ENCODE peak calls at places on chromosomes 11 and 22, in seven cellular contexts. D is activated naive CD8-positive, alpha-beta T cell treated with anti-CD3 and anti-CD28 coated beads for 36 hours; Z is sigmoid colon; P is ACHN; H is kidney epithelial cell; X is NAMALWA; J is stimulated activated CD4-positive, alpha-beta T cell treated with anti-CD3 and anti-CD28 coated beads, TNF-alpha, amount 100 ng/mL, for 1 hour. K is an unnamed sample.

GRCh38 chr11:12284321-12285050 is 92.9 kb upstream of the PARVA start:
- DNase-seq in D (no peak), Z (no peak), P (no peak), H (no peak), X (no peak), J (no peak), K (no peak)

GRCh38 chr11:113151502-113151901 is 162.9 kb upstream of the TTC12 start:
- DNase-seq in D (no peak), Z (no peak), P (no peak), H (no peak), X (no peak), J (no peak), K (no peak)

GRCh38 chr22:46965552-46966494 is 203.4 kb downstream of the TBC1D22A start:
- DNase-seq in D (no peak), Z (peak), P (no peak), H (no peak), X (no peak), J (no peak), K (no peak)

GRCh38 chr11:120785576-120785975 is 238.3 kb upstream of the TBCEL start:
- DNase-seq in D (no peak), Z (no peak), P (no peak), H (no peak), X (no peak), J (no peak), K (no peak)

GRCh38 chr11:32713496-32713895 is 81.0 kb downstream of the CCDC73 start:
- DNase-seq in D (no peak), Z (no peak), P (peak), H (no peak), X (peak), J (no peak), K (no peak)

GRCh38 chr11:134063991-134064747 is 4.7 kb upstream of the JAM3 start:
- DNase-seq in D (no peak), Z (no peak), P (no peak), H (no peak), X (no peak), J (no peak), K (no peak)

GRCh38 chr11:92697461-92698314 is 271.8 kb upstream of the MTNR1B start:
- DNase-seq in D (no peak), Z (no peak), P (no peak), H (no peak), X (no peak), J (no peak), K (no peak)

GRCh38 chr11:116357769-116358544 is 414.8 kb downstream of the BUD13 start:
- DNase-seq in D (peak), Z (no peak), P (no peak), H (no peak), X (no peak), J (no peak), K (no peak)

GRCh38 chr11:79436911-79437273 is 3.9 kb downstream of the TENM4 start:
- DNase-seq in D (no peak), Z (no peak), P (no peak), H (no peak), X (no peak), J (no peak), K (no peak)

GRCh38 chr11:118621071-118621815 is 13.8 kb downstream of the PHLDB1 start:
- DNase-seq in D (peak), Z (peak), P (peak), H (no peak), X (no peak), J (peak), K (no peak)

GRCh38 chr11:66081505-66081904 is 11.4 kb downstream of the PACS1 start:
- DNase-seq in D (peak), Z (peak), P (no peak), H (no peak), X (peak), J (peak), K (peak)

GRCh38 chr11:70210051-70210501 is 7.0 kb downstream of the FADD start:
- DNase-seq in D (no peak), Z (no peak), P (no peak), H (no peak), X (no peak), J (no peak), K (no peak)

GRCh38 chr11:77560605-77561004 is 29.1 kb upstream of the AQP11 start:
- DNase-seq in D (no peak), Z (no peak), P (peak), H (no peak), X (no peak), J (no peak), K (no peak)

GRCh38 chr22:36737776-36738175 is 34.2 kb upstream of the CACNG2 start:
- DNase-seq in D (no peak), Z (peak), P (no peak), H (no peak), X (no peak), J (no peak), K (no peak)

K was measured in NK-92 treated with Interleukin-12 subunit alpha and Interleukin-12 subunit beta, amount 100 ng/mL, for 24 hours.